ENCODE peak calls at places on chromosomes 5 and 9, in six cellular contexts. P, M, L, Z, O and T are unnamed samples.

GRCh38 chr5:95881833-95882232 is 59.3 kb upstream of the GLRX start:
- DNase-seq in O (no peak), M (no peak), Z (no peak), L (peak), P (no peak), T (no peak)

GRCh38 chr5:95718203-95718602 is 12.9 kb upstream of the RHOBTB3 start:
- DNase-seq in Z (no peak), O (no peak), P (no peak), M (no peak), L (no peak), T (no peak)

GRCh38 chr5:58182287-58182841 is 277.5 kb downstream of the PLK2 start:
- DNase-seq in L (peak), Z (no peak), P (no peak), M (no peak), O (no peak), T (no peak)

GRCh38 chr9:85013703-85014102 is 344.2 kb downstream of the NTRK2 start:
- DNase-seq in L (no peak), M (no peak), P (no peak), O (no peak), Z (no peak), T (no peak)

GRCh38 chr5:119059740-119060255 is 11.1 kb upstream of the DMXL1 start:
- DNase-seq in M (no peak), L (no peak), Z (no peak), O (no peak), P (no peak), T (no peak)

GRCh38 chr5:165457854-165458481 is 1952.5 kb downstream of the MAT2B start:
- DNase-seq in P (no peak), L (peak), O (no peak), M (peak), Z (no peak), T (peak)

GRCh38 chr9:69223605-69224004 is 49.5 kb downstream of the TJP2 start:
- DNase-seq in L (peak), O (no peak), Z (no peak), P (no peak), M (peak), T (peak)

GRCh38 chr5:141485305-141486055 is 650 bp downstream of the PCDHGC4 start:
- DNase-seq in P (no peak), M (no peak), Z (no peak), O (no peak), L (no peak), T (no peak)

GRCh38 chr5:146606838-146607237 is 90.8 kb upstream of the GPR151 start:
- DNase-seq in P (no peak), O (no peak), M (no peak), Z (no peak), L (peak), T (no peak)

GRCh38 chr5:110351451-110351850 is 375.0 kb downstream of the TMEM232 start:
- DNase-seq in O (no peak), M (no peak), L (no peak), Z (no peak), P (no peak), T (no peak)

GRCh38 chr5:107670028-107670926 is 460 bp downstream of the EFNA5 start:
- DNase-seq in M (peak), L (peak), P (peak), Z (no peak), O (no peak), T (no peak)

GRCh38 chr5:139543423-139543991 is 17.6 kb upstream of the UBE2D2 start:
- DNase-seq in M (no peak), Z (peak), L (peak), P (peak), O (peak), T (peak)

GRCh38 chr5:157523976-157524375 is 51.6 kb downstream of the ADAM19 start:
- DNase-seq in Z (no peak), P (no peak), L (peak), M (no peak), O (no peak), T (no peak)

GRCh38 chr9:109304350-109304749 is 16.5 kb downstream of the EPB41L4B start:
- DNase-seq in P (no peak), L (no peak), Z (no peak), O (no peak), M (no peak), T (no peak)

GRCh38 chr9:106588601-106589000 is 274.4 kb upstream of the ZNF462 start:
- DNase-seq in L (no peak), Z (no peak), O (no peak), M (no peak), P (no peak), T (no peak)

GRCh38 chr9:35367451-35367850 is 122.5 kb upstream of the RUSC2 start:
- DNase-seq in O (no peak), P (no peak), L (no peak), Z (no peak), M (no peak), T (no peak)

GRCh38 chr5:2841208-2841607 is 89.7 kb upstream of the IRX2 start:
- DNase-seq in P (no peak), M (no peak), Z (no peak), L (no peak), O (no peak), T (no peak)